ENCODE peak calls at places on chromosomes 3 and 15, in eight cellular contexts. M, B, F, P, C, U, E and L are unnamed samples.

GRCh38 chr3:156812521-156813335 is 13.4 kb upstream of the LEKR1 start:
- DNase-seq in M (no peak), B (peak; percentile 50), F (peak; percentile 28), P (peak; percentile 90), C (peak; percentile 50), U (no peak), E (no peak), L (no peak)

GRCh38 chr3:104127830-104128229 is 1238.9 kb upstream of the ALCAM start:
- DNase-seq in M (no peak), B (no peak), F (no peak), P (no peak), C (no peak), U (no peak), E (no peak), L (no peak)

GRCh38 chr3:170154084-170154483 is 27.4 kb downstream of the PHC3 start:
- DNase-seq in M (no peak), B (no peak), F (no peak), P (no peak), C (no peak), U (no peak), E (no peak), L (no peak)

GRCh38 chr3:178140491-178140890 is 395.7 kb upstream of the KCNMB2 start:
- DNase-seq in M (no peak), B (peak; percentile 74), F (no peak), P (no peak), C (no peak), U (no peak), E (no peak), L (no peak)

GRCh38 chr15:101487060-101487459 is 2.4 kb downstream of the PCSK6 start:
- DNase-seq in M (peak; percentile 70), B (no peak), F (no peak), P (no peak), C (no peak), U (no peak), E (no peak), L (no peak)

GRCh38 chr3:51963951-51964451 is 3.3 kb downstream of the PCBP4 start:
- DNase-seq in M (no peak), B (no peak), F (no peak), P (no peak), C (no peak), U (no peak), E (no peak), L (no peak)

GRCh38 chr15:49589030-49589429 is 31.6 kb downstream of the FAM227B start:
- DNase-seq in M (no peak), B (no peak), F (peak; percentile 25), P (no peak), C (no peak), U (no peak), E (no peak), L (no peak)

GRCh38 chr3:64740232-64740631 is 52.4 kb upstream of the ADAMTS9 start:
- DNase-seq in M (no peak), B (peak; percentile 49), F (no peak), P (no peak), C (no peak), U (no peak), E (no peak), L (peak; percentile 39)

GRCh38 chr15:56077071-56077470 is 83.7 kb upstream of the NEDD4 start:
- DNase-seq in M (no peak), B (no peak), F (no peak), P (no peak), C (no peak), U (no peak), E (no peak), L (no peak)

GRCh38 chr3:72255736-72256559 is 471.0 kb upstream of the PROK2 start:
- DNase-seq in M (peak; percentile 93), B (peak; percentile 26), F (no peak), P (no peak), C (peak; percentile 76), U (no peak), E (peak; percentile 37), L (no peak)

GRCh38 chr3:72996473-72997333 is at the start of gene PPP4R2:
- DNase-seq in M (peak; percentile 97), B (peak; percentile 87), F (peak; percentile 95), P (peak; percentile 72), C (peak; percentile 87), U (peak; percentile 38), E (peak; percentile 92), L (peak; percentile 87)

GRCh38 chr15:85879334-85880163 is 84.8 kb upstream of the KLHL25 start:
- DNase-seq in M (no peak), B (no peak), F (no peak), P (no peak), C (no peak), U (no peak), E (no peak), L (no peak)

GRCh38 chr15:53830707-53831386 is 71.4 kb upstream of the WDR72 start:
- DNase-seq in M (no peak), B (no peak), F (no peak), P (no peak), C (no peak), U (no peak), E (no peak), L (no peak)

GRCh38 chr3:46615050-46615449 is 2.7 kb downstream of the FAM240A start:
- DNase-seq in M (no peak), B (no peak), F (no peak), P (no peak), C (no peak), U (no peak), E (no peak), L (no peak)

GRCh38 chr3:127889976-127890650 is 24.9 kb upstream of the KBTBD12 start:
- DNase-seq in M (no peak), B (no peak), F (no peak), P (no peak), C (no peak), U (no peak), E (no peak), L (no peak)

GRCh38 chr3:108713801-108714200 is 43.4 kb downstream of the RETNLB start:
- DNase-seq in M (no peak), B (no peak), F (no peak), P (no peak), C (no peak), U (no peak), E (no peak), L (no peak)

GRCh38 chr3:193714523-193715137 is 121.6 kb downstream of the OPA1 start:
- DNase-seq in M (no peak), B (no peak), F (peak; percentile 25), P (no peak), C (no peak), U (no peak), E (no peak), L (no peak)

GRCh38 chr3:56878046-56878445 is 76.3 kb upstream of the ARHGEF3 start:
- DNase-seq in M (no peak), B (peak; percentile 53), F (no peak), P (no peak), C (no peak), U (no peak), E (peak; percentile 40), L (no peak)

DNA sequence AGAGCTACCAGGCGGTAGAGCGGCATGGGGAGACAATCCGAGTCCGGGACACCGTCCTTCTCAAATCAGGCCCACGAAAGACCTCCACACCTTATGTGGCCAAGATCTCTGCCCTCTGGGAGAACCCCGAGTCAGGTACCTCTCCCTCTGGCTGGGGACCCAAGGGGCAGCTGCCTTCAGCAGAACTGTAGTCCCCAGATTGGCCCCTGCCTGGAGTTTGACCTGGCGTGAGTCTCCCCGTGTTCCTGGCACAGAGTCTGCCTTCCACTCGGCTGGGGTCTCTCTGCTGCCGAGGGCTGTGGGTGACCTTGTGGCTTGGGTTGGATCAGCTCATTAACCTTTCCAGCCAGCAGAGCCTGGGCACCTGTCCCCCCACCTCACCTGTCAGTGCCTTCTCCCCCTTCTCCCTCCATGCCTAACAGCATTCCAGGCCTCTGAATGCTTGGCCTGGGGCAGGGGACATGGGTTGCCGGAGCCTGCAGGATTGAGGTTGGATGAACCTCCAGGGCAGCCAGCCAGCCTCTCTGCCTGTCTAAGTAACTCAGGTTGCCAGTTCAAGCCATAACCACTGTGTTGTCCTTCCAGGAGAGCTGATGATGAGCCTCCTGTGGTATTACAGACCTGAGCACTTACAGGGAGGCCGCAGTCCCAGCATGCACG is 6.8 kb upstream of the CHST14 start:
- DNase-seq in M (no peak), B (no peak), F (no peak), P (no peak), C (no peak), U (no peak), E (no peak), L (no peak)
- TF ChIP-seq POLR2A in M (no peak), B (no peak), F (no peak), P (no peak), C (no peak), U (no peak), E (no peak), L (no peak)

DNA sequence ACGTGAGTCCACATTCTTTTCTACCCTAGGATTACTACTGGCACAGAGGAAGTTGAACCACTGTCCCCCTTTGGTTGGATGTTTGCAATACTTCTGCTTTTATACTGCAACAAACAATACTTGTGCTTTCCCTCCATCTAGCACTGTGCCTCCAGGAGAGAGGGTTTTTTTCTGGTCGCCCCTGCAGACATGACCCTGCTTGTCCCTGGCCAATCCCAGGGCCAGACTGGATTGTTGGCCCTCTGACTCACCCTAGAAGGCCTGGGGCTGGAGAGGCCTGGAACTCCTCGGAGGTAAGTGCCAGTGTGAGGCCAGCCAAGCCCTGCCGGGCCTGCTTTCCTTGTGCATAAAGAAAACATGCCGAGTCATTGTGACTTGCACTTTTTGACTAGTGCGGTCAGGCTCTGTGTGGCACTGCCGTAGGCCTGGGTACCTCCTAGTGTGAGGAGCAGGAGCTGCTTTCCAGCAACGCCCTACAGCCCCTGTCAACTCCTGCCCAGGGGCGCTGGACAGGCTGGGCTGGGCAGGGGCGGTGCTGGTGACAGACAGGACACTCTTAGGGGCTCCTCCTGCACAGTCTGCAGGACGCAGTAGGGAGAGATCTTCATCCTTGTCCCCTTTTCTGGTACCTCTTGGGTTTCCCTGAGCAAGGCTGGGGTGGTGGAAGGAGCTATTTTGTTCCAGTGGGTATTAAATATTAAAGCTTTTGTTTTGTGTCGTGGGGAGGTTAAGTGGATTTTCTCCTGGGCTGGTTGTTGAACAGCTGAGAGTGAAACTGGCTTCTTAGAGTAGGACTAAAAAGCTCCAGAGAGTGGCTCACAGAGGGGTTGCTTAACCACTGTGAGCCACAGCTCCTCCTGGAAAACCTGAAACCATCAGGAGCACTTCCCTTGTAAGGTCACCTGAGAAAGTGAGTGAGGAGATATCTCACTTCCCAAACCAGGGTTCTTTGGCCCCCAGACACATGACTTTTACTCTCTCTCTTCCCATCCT is 14.4 kb upstream of the TKT start:
- DNase-seq in M (peak; percentile 94), B (peak; percentile 90), F (peak; percentile 97), P (peak; percentile 91), C (peak; percentile 96), U (peak; percentile 49), E (peak; percentile 92), L (peak; percentile 83)
- TF ChIP-seq POLR2A in M (no peak), B (no peak), F (peak; percentile 84), P (peak; percentile 10), C (no peak), U (no peak), E (peak; percentile 34), L (no peak)

GRCh38 chr3:184811999-184812844 is at the start of gene VPS8:
- DNase-seq in M (peak; percentile 99), B (peak; percentile 97), F (peak; percentile 98), P (peak; percentile 75), C (peak; percentile 97), U (peak; percentile 88), E (peak; percentile 97), L (peak; percentile 96)
- TF ChIP-seq POLR2A in M (no peak), B (peak; percentile 78), F (peak; percentile 79), P (peak; percentile 90), C (peak; percentile 87), U (no peak), E (peak; percentile 89), L (peak; percentile 44)

DNA sequence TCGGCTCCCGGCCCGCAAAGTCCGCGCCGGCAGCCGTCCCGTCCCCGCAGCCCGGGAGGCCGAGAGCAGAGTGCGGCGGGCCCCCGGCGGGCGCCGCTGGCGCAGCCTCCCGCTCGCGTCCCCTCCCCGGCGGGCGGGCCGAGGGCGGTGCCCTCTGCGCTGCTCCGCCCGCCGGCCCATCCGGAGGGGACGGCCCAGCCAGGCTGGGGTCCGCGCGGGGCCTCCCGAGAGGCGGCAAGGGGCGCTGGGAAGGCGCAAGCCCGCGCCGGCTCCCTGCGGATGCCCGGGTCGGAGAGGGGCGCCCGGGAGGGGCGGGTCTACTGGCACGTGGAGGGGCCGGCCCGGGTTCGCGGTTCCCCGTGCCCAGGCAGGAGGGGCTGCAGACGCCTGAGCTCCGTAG is at the start of the genes CLCN2 and POLR2H:
- DNase-seq in M (peak; percentile 91), B (peak; percentile 55), F (peak; percentile 77), P (no peak), C (peak; percentile 56), U (no peak), E (peak; percentile 46), L (peak; percentile 69)
- TF ChIP-seq POLR2A in M (no peak), B (no peak), F (peak; percentile 37), P (peak; percentile 54), C (peak; percentile 50), U (no peak), E (peak; percentile 71), L (peak; percentile 82)